ENCODE peak calls at places on chromosomes 3 and 15, in nine cellular contexts. B, O, G, N, E, V, T, Z and U are unnamed samples. For H3K9me3, the result is how much of the 10 kb centered on the place peaks cover.

GRCh38 chr15:48890375-48890972 is 12.5 kb downstream of the EID1 start:
- DNase-seq in B (no peak), O (no peak), G (no peak), N (no peak), E (no peak), V (no peak), T (no peak), Z (no peak), U (no peak)

GRCh38 chr15:45522179-45522930 is at the start of gene SLC30A4:
- DNase-seq in B (peak), O (peak), G (peak), N (peak), E (peak), V (no peak), T (peak), Z (peak), U (peak)

GRCh38 chr3:37255990-37256308 is 81.6 kb upstream of the LRRFIP2 start:
- DNase-seq in B (no peak), O (no peak), G (no peak), N (no peak), E (no peak), V (no peak), T (no peak), Z (peak), U (no peak)

GRCh38 chr15:77030042-77030927 is 35.4 kb downstream of the PSTPIP1 start:
- DNase-seq in B (no peak), O (peak), G (peak), N (no peak), E (no peak), V (no peak), T (no peak), Z (no peak), U (no peak)

GRCh38 chr15:31271706-31272557 is 54.7 kb upstream of the KLF13 start:
- DNase-seq in B (no peak), O (peak), G (peak), N (no peak), E (no peak), V (no peak), T (no peak), Z (no peak), U (no peak)

GRCh38 chr15:100570735-100571363 is 31.1 kb downstream of the LINS1 start:
- DNase-seq in B (no peak), O (no peak), G (no peak), N (no peak), E (no peak), V (no peak), T (no peak), Z (no peak), U (no peak)

GRCh38 chr3:50050361-50050760 is 38.4 kb upstream of the RBM5 start:
- DNase-seq in B (no peak), O (no peak), G (no peak), N (no peak), E (peak), V (no peak), T (no peak), Z (peak), U (no peak)

GRCh38 chr15:67461735-67462134 is 59.2 kb upstream of the C15orf61 start:
- DNase-seq in B (no peak), O (no peak), G (no peak), N (no peak), E (no peak), V (no peak), T (no peak), Z (no peak), U (no peak)

GRCh38 chr15:23606226-23606625 is 40.8 kb downstream of the MKRN3 start:
- DNase-seq in B (no peak), O (no peak), G (no peak), N (no peak), E (no peak), V (no peak), T (no peak), Z (no peak), U (no peak)

GRCh38 chr15:77702211-77702957 is 69.7 kb upstream of the LINGO1 start:
- DNase-seq in B (peak), O (peak), G (peak), N (peak), E (peak), V (peak), T (peak), Z (peak), U (no peak)

GRCh38 chr3:115160295-115160694 is 13.2 kb upstream of the ZBTB20 start:
- DNase-seq in B (no peak), O (no peak), G (no peak), N (no peak), E (no peak), V (no peak), T (no peak), Z (no peak), U (no peak)

GRCh38 chr3:112405845-112406244 is 72.9 kb downstream of the CD200 start:
- DNase-seq in B (no peak), O (no peak), G (no peak), N (no peak), E (no peak), V (no peak), T (peak), Z (no peak), U (no peak)

GRCh38 chr3:42831321-42831713 is 22.1 kb downstream of the ACKR2 start:
- DNase-seq in B (peak), O (peak), G (peak), N (peak), E (peak), V (peak), T (peak), Z (peak), U (peak)

GRCh38 chr3:182668541-182668940 is 124.8 kb upstream of the ATP11B start:
- DNase-seq in B (no peak), O (no peak), G (no peak), N (no peak), E (no peak), V (no peak), T (no peak), Z (no peak), U (no peak)

GRCh38 chr15:66921319-66921718 is 144.1 kb upstream of the SMAD3 start:
- DNase-seq in B (no peak), O (no peak), G (no peak), N (no peak), E (no peak), V (no peak), T (peak), Z (no peak), U (no peak)

GRCh38 chr3:72567474-72567873 is 280.8 kb downstream of the SHQ1 start:
- DNase-seq in B (no peak), O (no peak), G (no peak), N (no peak), E (no peak), V (no peak), T (no peak), Z (no peak), U (no peak)

GRCh38 chr3:177445591-177445990 is 248.3 kb upstream of the TBL1XR1 start:
- DNase-seq in B (no peak), O (no peak), G (no peak), N (no peak), E (no peak), V (no peak), T (no peak), Z (no peak), U (no peak)

GRCh38 chr3:131020122-131020693 is 6.4 kb downstream of the ASTE1 start:
- DNase-seq in B (no peak), O (no peak), G (no peak), N (no peak), E (no peak), V (no peak), T (no peak), Z (no peak), U (no peak)

GRCh38 chr15:49674370-49674769 is 53.5 kb downstream of the DTWD1 start:
- DNase-seq in B (no peak), O (no peak), G (no peak), N (no peak), E (peak), V (no peak), T (no peak), Z (peak), U (no peak)

GRCh38 chr3:8756671-8757070 is 12.7 kb downstream of the OXTR start:
- DNase-seq in B (no peak), O (no peak), G (peak), N (no peak), E (no peak), V (no peak), T (no peak), Z (peak), U (no peak)

GRCh38 chr3:16448691-16449090 is 64.8 kb downstream of the RFTN1 start:
- DNase-seq in B (no peak), O (no peak), G (peak), N (peak), E (peak), V (peak), T (peak), Z (peak), U (no peak)

GRCh38 chr3:125967156-125967555 is 1.8 kb upstream of the ROPN1B start:
- DNase-seq in B (no peak), O (no peak), G (no peak), N (no peak), E (no peak), V (no peak), T (no peak), Z (no peak), U (no peak)

GRCh38 chr3:6444888-6445658 is 415.8 kb upstream of the GRM7 start:
- DNase-seq in B (no peak), O (no peak), G (no peak), N (no peak), E (no peak), V (no peak), T (no peak), Z (peak), U (no peak)

GRCh38 chr15:24752354-24752753 is 76.8 kb downstream of the NPAP1 start:
- DNase-seq in B (no peak), O (no peak), G (peak), N (no peak), E (no peak), V (no peak), T (no peak), Z (no peak), U (no peak)
- H3K9me3 ChIP-seq in B (under half), O (under half), G (under half), N (under half), E (under half), V (under half), T (under half), Z (under half), U (under half)

DNA sequence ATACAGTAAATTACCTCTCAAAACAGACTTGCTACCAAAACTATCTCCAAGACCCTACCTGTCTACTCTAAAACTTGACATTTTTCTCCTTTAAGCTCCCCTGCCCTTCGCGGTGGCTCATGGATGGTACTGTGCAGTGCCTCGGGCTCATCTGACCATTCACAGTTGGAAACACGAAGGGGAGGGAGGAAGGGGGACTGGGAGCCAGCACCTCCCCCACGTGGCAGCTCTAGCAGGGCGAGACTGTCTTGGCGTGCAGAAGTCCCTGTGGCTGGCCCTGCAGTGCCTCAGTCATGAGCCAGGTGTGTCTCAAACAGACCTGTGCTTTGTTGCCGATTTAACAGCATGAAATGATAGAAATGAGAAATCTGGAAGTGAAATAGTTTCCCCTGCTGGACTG is 372.0 kb downstream of the GABRG3 start:
- DNase-seq in B (no peak), O (no peak), G (no peak), N (no peak), E (no peak), V (no peak), T (no peak), Z (no peak), U (no peak)
- H3K9me3 ChIP-seq in B (under half), O (under half), G (under half), N (under half), E (under half), V (under half), T (under half), Z (under half), U (under half)

GRCh38 chr15:46918462-46919125 is 798.7 kb upstream of the SEMA6D start:
- DNase-seq in B (no peak), O (no peak), G (no peak), N (no peak), E (no peak), V (no peak), T (no peak), Z (no peak), U (no peak)
- H3K9me3 ChIP-seq in B (under half), O (under half), G (under half), N (under half), E (under half), V (under half), T (under half), Z (under half), U (under half)

GRCh38 chr3:198107840-198108734 is 148.1 kb downstream of the LMLN start:
- DNase-seq in B (no peak), O (no peak), G (no peak), N (no peak), E (no peak), V (no peak), T (peak), Z (peak), U (no peak)
- H3K9me3 ChIP-seq in B (under half), O (under half), G (under half), N (under half), E (under half), V (under half), T (under half), Z (under half), U (under half)

GRCh38 chr15:95106781-95107180 is 875.4 kb downstream of the MCTP2 start:
- DNase-seq in B (no peak), O (no peak), G (no peak), N (no peak), E (no peak), V (no peak), T (no peak), Z (peak), U (no peak)

GRCh38 chr15:95108673-95109072 is 877.3 kb downstream of the MCTP2 start:
- DNase-seq in B (no peak), O (no peak), G (no peak), N (no peak), E (no peak), V (no peak), T (no peak), Z (no peak), U (no peak)

GRCh38 chr15:95105229-95105628 is 873.9 kb downstream of the MCTP2 start:
- DNase-seq in B (no peak), O (no peak), G (no peak), N (no peak), E (peak), V (no peak), T (no peak), Z (peak), U (no peak)
- H3K9me3 ChIP-seq in B (under half), O (under half), G (under half), N (under half), E (under half), V (under half), T (under half), Z (under half), U (under half)